ENCODE peak calls at places on chromosomes 2 and 18, in eight cellular contexts. One of them, this sample, is unnamed.
A peak's percentile ranks its signal among the peaks of the same experiment; 100 is the strongest.

GRCh38 chr2:84880645-84881521 is at the start of gene TRABD2A:
- DNase-seq in astrocyte: no peak
- DNase-seq in stromal cell of bone marrow: no peak
- DNase-seq in activated CD4-positive, alpha-beta T cell treated with anti-CD3 and anti-CD28 coated beads for 48 hours: peak; percentile 82
- DNase-seq in ureter: peak; percentile 29
- DNase-seq in HFF-Myc: no peak
- DNase-seq in LoVo: peak; percentile 56
- DNase-seq in neural progenitor cell: peak; percentile 67
- DNase-seq in this sample: peak; percentile 81

GRCh38 chr2:88658318-88658717 is 31.1 kb upstream of the EIF2AK3 start:
- DNase-seq in astrocyte: peak; percentile 68
- DNase-seq in stromal cell of bone marrow: peak; percentile 77
- DNase-seq in activated CD4-positive, alpha-beta T cell treated with anti-CD3 and anti-CD28 coated beads for 48 hours: no peak
- DNase-seq in ureter: no peak
- DNase-seq in HFF-Myc: no peak
- DNase-seq in LoVo: no peak
- DNase-seq in neural progenitor cell: no peak
- DNase-seq in this sample: no peak

GRCh38 chr2:135993421-135993820 is 8.0 kb upstream of the DARS1 start:
- DNase-seq in astrocyte: no peak
- DNase-seq in stromal cell of bone marrow: no peak
- DNase-seq in activated CD4-positive, alpha-beta T cell treated with anti-CD3 and anti-CD28 coated beads for 48 hours: no peak
- DNase-seq in ureter: no peak
- DNase-seq in HFF-Myc: no peak
- DNase-seq in LoVo: no peak
- DNase-seq in neural progenitor cell: no peak
- DNase-seq in this sample: no peak

GRCh38 chr2:177010134-177010533 is 202.5 kb upstream of the HNRNPA3 start:
- DNase-seq in astrocyte: no peak
- DNase-seq in stromal cell of bone marrow: no peak
- DNase-seq in activated CD4-positive, alpha-beta T cell treated with anti-CD3 and anti-CD28 coated beads for 48 hours: no peak
- DNase-seq in ureter: no peak
- DNase-seq in HFF-Myc: no peak
- DNase-seq in LoVo: no peak
- DNase-seq in neural progenitor cell: no peak
- DNase-seq in this sample: no peak

GRCh38 chr2:10326707-10327594 is 24.2 kb downstream of the HPCAL1 start:
- DNase-seq in astrocyte: no peak
- DNase-seq in stromal cell of bone marrow: no peak
- DNase-seq in activated CD4-positive, alpha-beta T cell treated with anti-CD3 and anti-CD28 coated beads for 48 hours: no peak
- DNase-seq in ureter: no peak
- DNase-seq in HFF-Myc: no peak
- DNase-seq in LoVo: no peak
- DNase-seq in neural progenitor cell: no peak
- DNase-seq in this sample: no peak

GRCh38 chr2:12688898-12689297 is 27.8 kb upstream of the TRIB2 start:
- DNase-seq in astrocyte: no peak
- DNase-seq in stromal cell of bone marrow: no peak
- DNase-seq in activated CD4-positive, alpha-beta T cell treated with anti-CD3 and anti-CD28 coated beads for 48 hours: no peak
- DNase-seq in ureter: no peak
- DNase-seq in HFF-Myc: no peak
- DNase-seq in LoVo: no peak
- DNase-seq in neural progenitor cell: no peak
- DNase-seq in this sample: no peak

GRCh38 chr2:60560734-60561649 is 7.5 kb upstream of the BCL11A start:
- DNase-seq in astrocyte: no peak
- DNase-seq in stromal cell of bone marrow: no peak
- DNase-seq in activated CD4-positive, alpha-beta T cell treated with anti-CD3 and anti-CD28 coated beads for 48 hours: no peak
- DNase-seq in ureter: no peak
- DNase-seq in HFF-Myc: no peak
- DNase-seq in LoVo: peak; percentile 46
- DNase-seq in neural progenitor cell: peak; percentile 56
- DNase-seq in this sample: no peak

GRCh38 chr2:56199492-56199891 is 15.7 kb downstream of the CCDC85A start:
- DNase-seq in astrocyte: peak; percentile 90
- DNase-seq in stromal cell of bone marrow: no peak
- DNase-seq in activated CD4-positive, alpha-beta T cell treated with anti-CD3 and anti-CD28 coated beads for 48 hours: no peak
- DNase-seq in ureter: no peak
- DNase-seq in HFF-Myc: no peak
- DNase-seq in LoVo: no peak
- DNase-seq in neural progenitor cell: no peak
- DNase-seq in this sample: no peak

GRCh38 chr2:567496-567864 is 109.7 kb downstream of the TMEM18 start:
- DNase-seq in astrocyte: no peak
- DNase-seq in stromal cell of bone marrow: no peak
- DNase-seq in activated CD4-positive, alpha-beta T cell treated with anti-CD3 and anti-CD28 coated beads for 48 hours: no peak
- DNase-seq in ureter: no peak
- DNase-seq in HFF-Myc: no peak
- DNase-seq in LoVo: no peak
- DNase-seq in neural progenitor cell: no peak
- DNase-seq in this sample: no peak

GRCh38 chr2:236507393-236508085 is 62.1 kb upstream of the ACKR3 start:
- DNase-seq in astrocyte: peak; percentile 51
- DNase-seq in stromal cell of bone marrow: no peak
- DNase-seq in activated CD4-positive, alpha-beta T cell treated with anti-CD3 and anti-CD28 coated beads for 48 hours: peak; percentile 69
- DNase-seq in ureter: peak; percentile 60
- DNase-seq in HFF-Myc: no peak
- DNase-seq in LoVo: no peak
- DNase-seq in neural progenitor cell: peak; percentile 87
- DNase-seq in this sample: peak; percentile 52

GRCh38 chr2:108270768-108271506 is 17.8 kb upstream of the SULT1C2 start:
- DNase-seq in astrocyte: no peak
- DNase-seq in stromal cell of bone marrow: no peak
- DNase-seq in activated CD4-positive, alpha-beta T cell treated with anti-CD3 and anti-CD28 coated beads for 48 hours: no peak
- DNase-seq in ureter: no peak
- DNase-seq in HFF-Myc: no peak
- DNase-seq in LoVo: no peak
- DNase-seq in neural progenitor cell: no peak
- DNase-seq in this sample: no peak

GRCh38 chr2:215461836-215462532 is 26.1 kb upstream of the FN1 start:
- DNase-seq in astrocyte: peak; percentile 80
- DNase-seq in stromal cell of bone marrow: no peak
- DNase-seq in activated CD4-positive, alpha-beta T cell treated with anti-CD3 and anti-CD28 coated beads for 48 hours: no peak
- DNase-seq in ureter: no peak
- DNase-seq in HFF-Myc: no peak
- DNase-seq in LoVo: no peak
- DNase-seq in neural progenitor cell: no peak
- DNase-seq in this sample: no peak

GRCh38 chr2:74587664-74588277 is 33.3 kb downstream of the DOK1 start:
- DNase-seq in astrocyte: peak; percentile 43
- DNase-seq in stromal cell of bone marrow: no peak
- DNase-seq in activated CD4-positive, alpha-beta T cell treated with anti-CD3 and anti-CD28 coated beads for 48 hours: peak; percentile 70
- DNase-seq in ureter: peak; percentile 73
- DNase-seq in HFF-Myc: no peak
- DNase-seq in LoVo: peak; percentile 63
- DNase-seq in neural progenitor cell: peak; percentile 68
- DNase-seq in this sample: peak; percentile 64

GRCh38 chr2:235514627-235515363 is 21.0 kb downstream of the AGAP1 start:
- DNase-seq in astrocyte: no peak
- DNase-seq in stromal cell of bone marrow: no peak
- DNase-seq in activated CD4-positive, alpha-beta T cell treated with anti-CD3 and anti-CD28 coated beads for 48 hours: no peak
- DNase-seq in ureter: no peak
- DNase-seq in HFF-Myc: no peak
- DNase-seq in LoVo: no peak
- DNase-seq in neural progenitor cell: no peak
- DNase-seq in this sample: no peak

GRCh38 chr2:71474744-71475421 is 21.5 kb downstream of the DYSF start:
- DNase-seq in astrocyte: no peak
- DNase-seq in stromal cell of bone marrow: no peak
- DNase-seq in activated CD4-positive, alpha-beta T cell treated with anti-CD3 and anti-CD28 coated beads for 48 hours: no peak
- DNase-seq in ureter: no peak
- DNase-seq in HFF-Myc: no peak
- DNase-seq in LoVo: no peak
- DNase-seq in neural progenitor cell: no peak
- DNase-seq in this sample: no peak

GRCh38 chr2:57890462-57890861 is 156.1 kb upstream of the VRK2 start:
- DNase-seq in astrocyte: peak; percentile 26
- DNase-seq in stromal cell of bone marrow: peak; percentile 54
- DNase-seq in activated CD4-positive, alpha-beta T cell treated with anti-CD3 and anti-CD28 coated beads for 48 hours: no peak
- DNase-seq in ureter: no peak
- DNase-seq in HFF-Myc: peak; percentile 16
- DNase-seq in LoVo: no peak
- DNase-seq in neural progenitor cell: no peak
- DNase-seq in this sample: no peak

GRCh38 chr2:19580830-19581229 is 222.4 kb upstream of the OSR1 start:
- DNase-seq in astrocyte: peak; percentile 45
- DNase-seq in stromal cell of bone marrow: no peak
- DNase-seq in activated CD4-positive, alpha-beta T cell treated with anti-CD3 and anti-CD28 coated beads for 48 hours: no peak
- DNase-seq in ureter: no peak
- DNase-seq in HFF-Myc: no peak
- DNase-seq in LoVo: no peak
- DNase-seq in neural progenitor cell: no peak
- DNase-seq in this sample: no peak

GRCh38 chr2:43185146-43185545 is 41.3 kb downstream of the ZFP36L2 start:
- DNase-seq in astrocyte: no peak
- DNase-seq in stromal cell of bone marrow: no peak
- DNase-seq in activated CD4-positive, alpha-beta T cell treated with anti-CD3 and anti-CD28 coated beads for 48 hours: no peak
- DNase-seq in ureter: no peak
- DNase-seq in HFF-Myc: no peak
- DNase-seq in LoVo: no peak
- DNase-seq in neural progenitor cell: no peak
- DNase-seq in this sample: no peak

GRCh38 chr18:56322403-56322802 is 316.0 kb downstream of the TXNL1 start:
- DNase-seq in astrocyte: no peak
- DNase-seq in stromal cell of bone marrow: no peak
- DNase-seq in activated CD4-positive, alpha-beta T cell treated with anti-CD3 and anti-CD28 coated beads for 48 hours: no peak
- DNase-seq in ureter: no peak
- DNase-seq in HFF-Myc: no peak
- DNase-seq in LoVo: no peak
- DNase-seq in neural progenitor cell: peak; percentile 32
- DNase-seq in this sample: no peak

GRCh38 chr2:101175991-101176390 is 24.8 kb upstream of the TBC1D8 start:
- DNase-seq in astrocyte: no peak
- DNase-seq in stromal cell of bone marrow: no peak
- DNase-seq in activated CD4-positive, alpha-beta T cell treated with anti-CD3 and anti-CD28 coated beads for 48 hours: no peak
- DNase-seq in ureter: no peak
- DNase-seq in HFF-Myc: no peak
- DNase-seq in LoVo: no peak
- DNase-seq in neural progenitor cell: no peak
- DNase-seq in this sample: no peak

GRCh38 chr2:135948642-135949355 is 36.6 kb downstream of the DARS1 start:
- DNase-seq in astrocyte: peak; percentile 82
- DNase-seq in stromal cell of bone marrow: peak; percentile 37
- DNase-seq in activated CD4-positive, alpha-beta T cell treated with anti-CD3 and anti-CD28 coated beads for 48 hours: peak; percentile 24
- DNase-seq in ureter: no peak
- DNase-seq in HFF-Myc: peak; percentile 56
- DNase-seq in LoVo: peak; percentile 88
- DNase-seq in neural progenitor cell: no peak
- DNase-seq in this sample: no peak

GRCh38 chr2:143246815-143247744 is 117.9 kb downstream of the ARHGAP15 start:
- DNase-seq in astrocyte: no peak
- DNase-seq in stromal cell of bone marrow: no peak
- DNase-seq in activated CD4-positive, alpha-beta T cell treated with anti-CD3 and anti-CD28 coated beads for 48 hours: no peak
- DNase-seq in ureter: no peak
- DNase-seq in HFF-Myc: no peak
- DNase-seq in LoVo: no peak
- DNase-seq in neural progenitor cell: no peak
- DNase-seq in this sample: peak; percentile 38

GRCh38 chr2:7887441-7887840 is 794.4 kb upstream of the ID2 start:
- DNase-seq in astrocyte: no peak
- DNase-seq in stromal cell of bone marrow: no peak
- DNase-seq in activated CD4-positive, alpha-beta T cell treated with anti-CD3 and anti-CD28 coated beads for 48 hours: no peak
- DNase-seq in ureter: no peak
- DNase-seq in HFF-Myc: no peak
- DNase-seq in LoVo: no peak
- DNase-seq in neural progenitor cell: no peak
- DNase-seq in this sample: no peak